ENCODE peak calls at places on chromosomes 3 and 15, in six cellular contexts. One of them, this sample, is unnamed. For H3K9me3, the result is how much of the 10 kb centered on the place peaks cover.

GRCh38 chr15:45586990-45587860 is at the start of gene BLOC1S6:
- DNase-seq in H9: peak
- DNase-seq in IMR-90: peak
- DNase-seq in H1: peak
- DNase-seq in mesenchymal stem cell: peak
- DNase-seq in trophoblast cell: peak
- DNase-seq in this sample: peak

GRCh38 chr15:71390101-71390500 is 274.8 kb downstream of the THSD4 start:
- DNase-seq in H9: no peak
- DNase-seq in IMR-90: no peak
- DNase-seq in H1: no peak
- DNase-seq in mesenchymal stem cell: no peak
- DNase-seq in trophoblast cell: no peak
- DNase-seq in this sample: no peak

GRCh38 chr3:54349231-54349647 is 226.9 kb downstream of the CACNA2D3 start:
- DNase-seq in H9: no peak
- DNase-seq in IMR-90: no peak
- DNase-seq in H1: no peak
- DNase-seq in mesenchymal stem cell: no peak
- DNase-seq in trophoblast cell: no peak
- DNase-seq in this sample: peak

GRCh38 chr15:80483656-80484055 is 79.5 kb downstream of the ARNT2 start:
- DNase-seq in H9: no peak
- DNase-seq in IMR-90: peak
- DNase-seq in H1: no peak
- DNase-seq in mesenchymal stem cell: no peak
- DNase-seq in trophoblast cell: no peak
- DNase-seq in this sample: no peak

GRCh38 chr3:33718595-33718907 is 497 bp upstream of the CLASP2 start:
- DNase-seq in H9: no peak
- DNase-seq in IMR-90: no peak
- DNase-seq in H1: peak
- DNase-seq in mesenchymal stem cell: no peak
- DNase-seq in trophoblast cell: no peak
- DNase-seq in this sample: no peak

GRCh38 chr3:178320481-178321352 is 215.5 kb upstream of the KCNMB2 start:
- DNase-seq in H9: no peak
- DNase-seq in IMR-90: peak
- DNase-seq in H1: no peak
- DNase-seq in mesenchymal stem cell: peak
- DNase-seq in trophoblast cell: peak
- DNase-seq in this sample: no peak

GRCh38 chr3:79246875-79247274 is 520.9 kb downstream of the ROBO1 start:
- DNase-seq in H9: no peak
- DNase-seq in IMR-90: no peak
- DNase-seq in H1: no peak
- DNase-seq in mesenchymal stem cell: no peak
- DNase-seq in trophoblast cell: no peak
- DNase-seq in this sample: no peak

GRCh38 chr3:184620101-184620798 is 58.7 kb downstream of the EPHB3 start:
- DNase-seq in H9: no peak
- DNase-seq in IMR-90: peak
- DNase-seq in H1: no peak
- DNase-seq in mesenchymal stem cell: peak
- DNase-seq in trophoblast cell: no peak
- DNase-seq in this sample: no peak

GRCh38 chr15:92158426-92158825 is 235.3 kb upstream of the ST8SIA2 start:
- DNase-seq in H9: peak
- DNase-seq in IMR-90: peak
- DNase-seq in H1: peak
- DNase-seq in mesenchymal stem cell: no peak
- DNase-seq in trophoblast cell: peak
- DNase-seq in this sample: no peak

GRCh38 chr3:186255703-186256331 is 106.2 kb downstream of the DGKG start:
- DNase-seq in H9: peak
- DNase-seq in IMR-90: no peak
- DNase-seq in H1: peak
- DNase-seq in mesenchymal stem cell: no peak
- DNase-seq in trophoblast cell: no peak
- DNase-seq in this sample: no peak

GRCh38 chr3:115272036-115272824 is 125.1 kb upstream of the ZBTB20 start:
- DNase-seq in H9: no peak
- DNase-seq in IMR-90: peak
- DNase-seq in H1: no peak
- DNase-seq in mesenchymal stem cell: peak
- DNase-seq in trophoblast cell: no peak
- DNase-seq in this sample: no peak

GRCh38 chr15:39429898-39430357 is 151.0 kb upstream of the THBS1 start:
- DNase-seq in H9: no peak
- DNase-seq in IMR-90: peak
- DNase-seq in H1: no peak
- DNase-seq in mesenchymal stem cell: peak
- DNase-seq in trophoblast cell: no peak
- DNase-seq in this sample: no peak

GRCh38 chr3:52526151-52526561 is 7.5 kb downstream of the NT5DC2 start:
- DNase-seq in H9: no peak
- DNase-seq in IMR-90: no peak
- DNase-seq in H1: no peak
- DNase-seq in mesenchymal stem cell: no peak
- DNase-seq in trophoblast cell: peak
- DNase-seq in this sample: no peak

GRCh38 chr15:83422090-83422489 is 25.1 kb upstream of the SH3GL3 start:
- DNase-seq in H9: no peak
- DNase-seq in IMR-90: no peak
- DNase-seq in H1: no peak
- DNase-seq in mesenchymal stem cell: no peak
- DNase-seq in trophoblast cell: no peak
- DNase-seq in this sample: no peak

GRCh38 chr3:177345049-177345972 is 148.0 kb upstream of the TBL1XR1 start:
- DNase-seq in H9: peak
- DNase-seq in IMR-90: peak
- DNase-seq in H1: no peak
- DNase-seq in mesenchymal stem cell: peak
- DNase-seq in trophoblast cell: peak
- DNase-seq in this sample: no peak

GRCh38 chr15:98873441-98874218 is 134.0 kb downstream of the PGPEP1L start:
- DNase-seq in H9: no peak
- DNase-seq in IMR-90: peak
- DNase-seq in H1: no peak
- DNase-seq in mesenchymal stem cell: peak
- DNase-seq in trophoblast cell: peak
- DNase-seq in this sample: no peak

GRCh38 chr15:70358871-70359647 is 261.3 kb upstream of the TLE3 start:
- DNase-seq in H9: no peak
- DNase-seq in IMR-90: no peak
- DNase-seq in H1: no peak
- DNase-seq in mesenchymal stem cell: no peak
- DNase-seq in trophoblast cell: no peak
- DNase-seq in this sample: no peak

GRCh38 chr15:78715930-78716329 is 74.9 kb upstream of the CHRNB4 start:
- DNase-seq in H9: no peak
- DNase-seq in IMR-90: peak
- DNase-seq in H1: no peak
- DNase-seq in mesenchymal stem cell: peak
- DNase-seq in trophoblast cell: peak
- DNase-seq in this sample: no peak

GRCh38 chr3:51940648-51941421 is 869 bp downstream of the RRP9 start:
- DNase-seq in H9: no peak
- DNase-seq in IMR-90: no peak
- DNase-seq in H1: no peak
- DNase-seq in mesenchymal stem cell: peak
- DNase-seq in trophoblast cell: no peak
- DNase-seq in this sample: no peak

GRCh38 chr15:41698779-41699178 is 38.6 kb downstream of the MGA start:
- DNase-seq in H9: no peak
- DNase-seq in IMR-90: peak
- DNase-seq in H1: no peak
- DNase-seq in mesenchymal stem cell: no peak
- DNase-seq in trophoblast cell: no peak
- DNase-seq in this sample: no peak

GRCh38 chr3:18445421-18446066 is 20.4 kb upstream of the SATB1 start:
- DNase-seq in H9: no peak
- DNase-seq in IMR-90: no peak
- DNase-seq in H1: no peak
- DNase-seq in mesenchymal stem cell: no peak
- DNase-seq in trophoblast cell: no peak
- DNase-seq in this sample: no peak

GRCh38 chr15:48683991-48684765 is 38.7 kb upstream of the FBN1 start:
- DNase-seq in H9: no peak
- DNase-seq in IMR-90: no peak
- DNase-seq in H1: no peak
- DNase-seq in mesenchymal stem cell: no peak
- DNase-seq in trophoblast cell: peak
- DNase-seq in this sample: no peak

GRCh38 chr15:23401627-23402026 is 45.4 kb downstream of the GOLGA6L2 start:
- DNase-seq in H9: no peak
- DNase-seq in IMR-90: no peak
- DNase-seq in H1: no peak
- DNase-seq in mesenchymal stem cell: no peak
- DNase-seq in trophoblast cell: no peak
- DNase-seq in this sample: no peak
- H3K9me3 ChIP-seq in H9: under half
- H3K9me3 ChIP-seq in IMR-90: under half
- H3K9me3 ChIP-seq in H1: under half
- H3K9me3 ChIP-seq in mesenchymal stem cell: under half
- H3K9me3 ChIP-seq in trophoblast cell: under half
- H3K9me3 ChIP-seq in this sample: under half

GRCh38 chr3:39405687-39406367 is 693 bp upstream of the RPSA start:
- DNase-seq in H9: no peak
- DNase-seq in IMR-90: no peak
- DNase-seq in H1: no peak
- DNase-seq in mesenchymal stem cell: no peak
- DNase-seq in trophoblast cell: no peak
- DNase-seq in this sample: no peak
- H3K18ac ChIP-seq in H9: no peak
- H3K18ac ChIP-seq in IMR-90: no peak
- H3K18ac ChIP-seq in H1: peak
- H3K18ac ChIP-seq in mesenchymal stem cell: peak
- H3K18ac ChIP-seq in trophoblast cell: peak
- H3K18ac ChIP-seq in this sample: peak

DNA sequence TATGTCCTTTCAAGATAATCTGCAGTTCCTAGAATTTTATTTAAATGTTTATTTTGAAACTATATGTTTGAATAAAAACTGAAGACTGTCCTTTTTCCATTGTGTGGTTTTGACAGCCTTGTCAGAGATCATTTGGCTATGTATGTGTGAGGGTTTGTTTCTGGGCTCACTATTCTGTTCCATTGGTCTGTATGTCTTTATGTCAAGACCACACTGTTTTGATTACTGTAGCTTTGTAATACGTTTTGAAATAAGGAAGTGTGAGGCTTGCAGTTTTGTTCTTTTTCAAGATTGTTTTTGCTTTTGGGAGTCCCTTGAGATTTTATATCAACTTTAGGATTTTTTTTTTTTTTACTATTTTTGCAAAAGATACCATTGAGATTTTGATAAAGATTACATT is 42.0 kb downstream of the PIAS1 start:
- DNase-seq in H9: no peak
- DNase-seq in IMR-90: no peak
- DNase-seq in H1: no peak
- DNase-seq in mesenchymal stem cell: no peak
- DNase-seq in trophoblast cell: no peak
- DNase-seq in this sample: no peak
- H3K9me3 ChIP-seq in H9: under half
- H3K9me3 ChIP-seq in IMR-90: under half
- H3K9me3 ChIP-seq in H1: under half
- H3K9me3 ChIP-seq in mesenchymal stem cell: under half
- H3K9me3 ChIP-seq in trophoblast cell: under half
- H3K9me3 ChIP-seq in this sample: under half

DNA sequence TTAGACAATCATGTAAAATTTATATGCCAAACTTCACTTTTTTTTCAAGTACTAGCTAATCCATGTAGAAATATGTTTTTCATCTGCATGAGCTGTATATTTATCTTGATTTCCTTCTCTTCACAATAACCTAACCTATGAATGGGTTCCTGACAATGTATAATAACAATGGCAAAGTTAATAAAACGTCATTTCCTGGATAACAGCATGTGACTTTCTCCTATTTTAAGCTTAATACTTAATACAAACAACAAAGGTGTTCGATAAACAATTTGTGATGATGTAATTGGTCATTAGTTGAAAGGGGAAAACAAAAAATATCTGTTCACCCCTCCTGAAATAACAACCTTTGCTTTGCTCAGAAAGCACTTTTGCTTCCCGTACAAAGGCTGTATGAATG is 20.4 kb downstream of the CD200 start:
- DNase-seq in H9: no peak
- DNase-seq in IMR-90: no peak
- DNase-seq in H1: no peak
- DNase-seq in mesenchymal stem cell: no peak
- DNase-seq in trophoblast cell: no peak
- DNase-seq in this sample: no peak
- H3K18ac ChIP-seq in H9: no peak
- H3K18ac ChIP-seq in IMR-90: no peak
- H3K18ac ChIP-seq in H1: no peak
- H3K18ac ChIP-seq in mesenchymal stem cell: no peak
- H3K18ac ChIP-seq in trophoblast cell: no peak
- H3K18ac ChIP-seq in this sample: no peak

GRCh38 chr3:43489918-43490317 is 131.9 kb downstream of the ANO10 start:
- DNase-seq in H9: no peak
- DNase-seq in IMR-90: no peak
- DNase-seq in H1: no peak
- DNase-seq in mesenchymal stem cell: no peak
- DNase-seq in trophoblast cell: no peak
- DNase-seq in this sample: no peak

GRCh38 chr3:43484926-43485488 is 136.8 kb downstream of the ANO10 start:
- DNase-seq in H9: peak
- DNase-seq in IMR-90: no peak
- DNase-seq in H1: no peak
- DNase-seq in mesenchymal stem cell: no peak
- DNase-seq in trophoblast cell: no peak
- DNase-seq in this sample: no peak

GRCh38 chr3:43490640-43491185 is 131.1 kb downstream of the ANO10 start:
- DNase-seq in H9: no peak
- DNase-seq in IMR-90: no peak
- DNase-seq in H1: no peak
- DNase-seq in mesenchymal stem cell: no peak
- DNase-seq in trophoblast cell: no peak
- DNase-seq in this sample: no peak
- H3K9me3 ChIP-seq in H9: under half
- H3K9me3 ChIP-seq in IMR-90: under half
- H3K9me3 ChIP-seq in H1: under half
- H3K9me3 ChIP-seq in mesenchymal stem cell: under half
- H3K9me3 ChIP-seq in trophoblast cell: under half
- H3K9me3 ChIP-seq in this sample: under half